ENCODE peak calls at places on chromosomes 6 and 20, in four cellular contexts. B, F, V and T are unnamed samples.

GRCh38 chr20:17680128-17680835 is 1.8 kb downstream of the RRBP1 start:
- DNase-seq in V (peak; percentile 68), B (no peak), F (peak; percentile 81), T (peak; percentile 69)

GRCh38 chr6:30884521-30885480 is 482 bp downstream of the DDR1 start:
- DNase-seq in V (peak; percentile 72), B (no peak), F (no peak), T (peak; percentile 55)

GRCh38 chr6:84847349-84848160 is 83.2 kb upstream of the TBX18 start:
- DNase-seq in B (no peak), V (no peak), F (no peak), T (no peak)

GRCh38 chr20:34111057-34111711 is 859 bp downstream of the EIF2S2 start:
- DNase-seq in F (no peak), B (peak; percentile 10), V (peak; percentile 30), T (peak; percentile 43)

GRCh38 chr6:80333342-80333741 is 226.9 kb downstream of the BCKDHB start:
- DNase-seq in B (no peak), F (no peak), V (no peak), T (no peak)

GRCh38 chr6:11615214-11615602 is 77.7 kb downstream of the TMEM170B start:
- DNase-seq in V (no peak), B (no peak), F (no peak), T (no peak)

GRCh38 chr6:158668707-158669103 is 18.9 kb downstream of the SYTL3 start:
- DNase-seq in F (no peak), B (no peak), V (no peak), T (no peak)

GRCh38 chr6:136103101-136103688 is 146.9 kb downstream of the MTFR2 start:
- DNase-seq in B (no peak), V (no peak), F (no peak), T (no peak)

GRCh38 chr6:133894369-133894768 is 5.5 kb downstream of the TCF21 start:
- DNase-seq in V (no peak), F (no peak), B (no peak), T (no peak)

GRCh38 chr6:108896111-108896661 is 48.0 kb downstream of the ARMC2 start:
- DNase-seq in B (peak; percentile 92), F (no peak), V (no peak), T (no peak)

GRCh38 chr6:77180367-77180766 is 282.9 kb downstream of the HTR1B start:
- DNase-seq in F (no peak), B (no peak), V (no peak), T (no peak)

GRCh38 chr6:6712258-6712978 is 123.9 kb downstream of the LY86 start:
- DNase-seq in B (no peak), V (no peak), F (peak; percentile 64), T (peak; percentile 85)

GRCh38 chr6:155483858-155484257 is 28.2 kb upstream of the NOX3 start:
- DNase-seq in B (no peak), V (no peak), F (no peak), T (no peak)

GRCh38 chr6:123925360-123925759 is 121.7 kb downstream of the NKAIN2 start:
- DNase-seq in F (no peak), B (no peak), V (no peak), T (no peak)

GRCh38 chr20:24681634-24682495 is 212.4 kb downstream of the SYNDIG1 start:
- DNase-seq in V (no peak), B (no peak), F (no peak), T (no peak)

GRCh38 chr6:107600111-107600510 is 110.2 kb downstream of the SOBP start:
- DNase-seq in B (no peak), V (no peak), F (no peak), T (no peak)

GRCh38 chr6:67411036-67411435 is 1224.0 kb upstream of the ADGRB3 start:
- DNase-seq in F (no peak), B (no peak), V (no peak), T (no peak)

DNA sequence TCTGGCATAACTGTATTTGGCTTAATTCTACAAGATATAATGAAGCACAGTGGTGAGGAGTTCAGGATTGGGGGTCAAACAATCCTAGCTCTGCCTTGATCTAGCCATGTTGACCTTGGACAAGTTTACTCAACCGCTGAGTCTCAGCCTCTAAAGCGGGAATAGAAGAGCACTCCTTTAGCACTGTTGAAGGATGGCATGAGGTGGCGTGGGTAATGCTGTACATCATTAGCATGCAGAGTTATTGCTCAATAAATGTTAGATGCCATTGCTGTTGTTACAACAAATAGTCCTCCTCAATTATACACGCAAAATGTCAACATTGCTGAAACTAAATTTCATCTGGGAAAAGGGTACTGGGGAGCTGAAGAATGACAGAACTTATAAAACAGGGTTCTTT is 78.6 kb downstream of the KIF13A start:
- DNase-seq in V (no peak), F (no peak), B (no peak), T (no peak)
- H3K4me1 ChIP-seq in V (peaks cover 5% of the 10 kb centered on the region), F (peaks cover 48% of the 10 kb centered on the region), B (peaks cover 10% of the 10 kb centered on the region), T (peaks cover 19% of the 10 kb centered on the region)

GRCh38 chr6:28606424-28607391 is 81.0 kb downstream of the GPX5 start:
- DNase-seq in V (no peak), F (no peak), B (no peak), T (peak; percentile 35)
- TF ChIP-seq CTCF in V (no peak), F (no peak), B (no peak), T (peak; percentile 14)

GRCh38 chr6:164477126-164477525 is 832.3 kb downstream of the C6orf118 start:
- DNase-seq in V (no peak), F (no peak), B (no peak), T (no peak)

GRCh38 chr6:164477790-164478189 is 831.6 kb downstream of the C6orf118 start:
- DNase-seq in V (no peak), F (no peak), B (no peak), T (no peak)

DNA sequence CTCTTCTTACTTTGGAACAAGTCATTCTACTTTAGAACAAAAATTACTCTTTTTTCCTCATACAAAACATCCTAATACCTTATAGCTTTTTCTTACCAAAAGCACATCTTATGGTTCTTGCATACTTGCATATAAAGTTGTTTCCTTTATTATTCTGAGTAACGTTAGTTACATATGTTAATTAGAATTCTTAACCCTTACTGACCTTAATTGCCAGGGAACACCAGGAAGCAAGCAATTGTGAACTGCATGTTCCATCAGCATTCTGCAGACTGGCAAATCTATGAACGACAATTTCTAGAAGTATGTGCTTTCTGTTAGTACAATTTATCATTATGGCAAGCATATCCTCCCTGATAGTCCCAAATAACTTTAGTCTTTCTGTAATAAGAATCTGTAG is 831.0 kb downstream of the C6orf118 start:
- DNase-seq in B (no peak), V (no peak), F (no peak), T (no peak)
- H3K9me3 ChIP-seq in B (no peaks in the 10 kb centered on the region), V (no peaks in the 10 kb centered on the region), F (peaks cover 7% of the 10 kb centered on the region), T (no peaks in the 10 kb centered on the region)

GRCh38 chr6:125041740-125042459 is 79.7 kb downstream of the RNF217 start:
- DNase-seq in F (no peak), V (no peak), B (no peak), T (no peak)

GRCh38 chr6:125048274-125048673 is 86.0 kb downstream of the RNF217 start:
- DNase-seq in B (no peak), F (no peak), V (no peak), T (no peak)

GRCh38 chr6:125046107-125046925 is 84.1 kb downstream of the RNF217 start:
- DNase-seq in B (no peak), F (no peak), V (no peak), T (no peak)

GRCh38 chr6:125044066-125044465 is 81.8 kb downstream of the RNF217 start:
- DNase-seq in B (no peak), V (no peak), F (no peak), T (no peak)

DNA sequence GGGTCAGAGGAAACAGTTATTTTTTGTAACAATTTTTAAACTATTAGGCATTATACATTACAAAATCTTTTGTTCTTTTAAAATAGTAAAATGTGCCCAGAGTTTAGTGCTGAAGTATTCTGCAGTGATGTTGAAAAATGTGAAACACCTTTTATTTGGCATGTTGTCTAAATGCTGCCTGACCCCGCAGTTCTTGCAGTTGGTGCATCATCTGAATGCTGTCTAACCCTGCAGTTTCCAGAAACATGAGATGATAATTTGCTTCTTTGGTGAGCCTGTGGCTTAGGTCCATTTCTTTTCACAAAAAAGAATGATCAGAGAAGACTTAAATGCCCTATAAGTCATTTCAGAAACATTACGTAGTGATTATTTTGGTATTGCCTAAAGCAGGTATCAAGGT is 82.4 kb downstream of the RNF217 start:
- DNase-seq in V (no peak), B (no peak), F (no peak), T (no peak)
- H3K4me1 ChIP-seq in V (no peaks in the 10 kb centered on the region), B (no peaks in the 10 kb centered on the region), F (no peaks in the 10 kb centered on the region), T (no peaks in the 10 kb centered on the region)

GRCh38 chr6:104483225-104483834 is 376.4 kb downstream of the HACE1 start:
- DNase-seq in V (no peak), F (no peak), B (no peak), T (no peak)
- TF ChIP-seq CTCF in V (no peak), F (peak; percentile 36), B (peak; percentile 27), T (peak; percentile 11)

GRCh38 chr6:167685654-167686053 is 141.1 kb upstream of the AFDN start:
- DNase-seq in F (no peak), B (no peak), V (no peak), T (no peak)
- H3K9me3 ChIP-seq in F (no peaks in the 10 kb centered on the region), B (no peaks in the 10 kb centered on the region), V (no peaks in the 10 kb centered on the region), T (no peaks in the 10 kb centered on the region)

DNA sequence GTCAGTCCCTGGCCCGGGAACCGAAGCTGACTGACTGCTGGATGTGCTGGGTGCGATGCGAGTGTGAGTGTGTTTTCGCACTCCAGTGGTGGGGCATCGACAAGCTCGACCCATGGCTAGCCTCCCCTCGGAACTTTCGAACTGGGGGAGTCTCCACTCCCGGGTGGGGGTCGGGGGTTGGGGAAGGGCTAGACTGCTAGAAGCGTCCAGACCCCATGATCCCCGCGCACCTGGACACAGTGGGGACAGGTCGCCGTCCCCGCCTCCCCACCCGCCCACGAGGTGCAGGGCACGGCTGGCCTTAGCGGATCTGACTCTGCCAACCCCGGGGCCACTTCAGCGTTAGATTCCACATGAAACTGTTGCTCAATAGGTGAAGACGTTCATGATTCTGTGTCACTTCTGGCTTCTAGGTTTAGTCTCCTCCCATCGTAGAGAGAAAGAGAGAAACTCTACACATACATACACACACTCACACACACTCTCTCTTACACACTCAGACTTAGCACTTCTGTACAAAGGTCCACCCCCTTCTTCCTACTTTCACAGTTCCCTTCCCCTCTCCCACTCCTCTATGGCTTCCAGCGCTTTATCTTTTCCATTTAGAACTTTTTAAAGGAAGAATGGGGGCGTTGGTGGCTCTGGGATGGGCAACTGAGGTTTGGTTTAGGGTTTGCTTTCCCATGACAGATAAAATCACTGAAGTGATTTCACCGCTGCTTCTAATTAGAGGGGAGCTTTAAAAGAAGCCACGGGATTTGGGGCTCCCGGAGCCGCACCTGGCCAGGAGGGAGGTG is 5.1 kb upstream of the TFAP2A start:
- DNase-seq in V (no peak), F (no peak), B (no peak), T (no peak)
- H3K4me1 ChIP-seq in V (no peaks in the 10 kb centered on the region), F (peaks cover 12% of the 10 kb centered on the region), B (no peaks in the 10 kb centered on the region), T (peaks cover 31% of the 10 kb centered on the region)

GRCh38 chr20:38941726-38942389 is 15.6 kb downstream of the FAM83D start:
- DNase-seq in F (no peak), V (no peak), B (no peak), T (no peak)
- TF ChIP-seq CTCF in F (no peak), V (no peak), B (no peak), T (no peak)

DNA sequence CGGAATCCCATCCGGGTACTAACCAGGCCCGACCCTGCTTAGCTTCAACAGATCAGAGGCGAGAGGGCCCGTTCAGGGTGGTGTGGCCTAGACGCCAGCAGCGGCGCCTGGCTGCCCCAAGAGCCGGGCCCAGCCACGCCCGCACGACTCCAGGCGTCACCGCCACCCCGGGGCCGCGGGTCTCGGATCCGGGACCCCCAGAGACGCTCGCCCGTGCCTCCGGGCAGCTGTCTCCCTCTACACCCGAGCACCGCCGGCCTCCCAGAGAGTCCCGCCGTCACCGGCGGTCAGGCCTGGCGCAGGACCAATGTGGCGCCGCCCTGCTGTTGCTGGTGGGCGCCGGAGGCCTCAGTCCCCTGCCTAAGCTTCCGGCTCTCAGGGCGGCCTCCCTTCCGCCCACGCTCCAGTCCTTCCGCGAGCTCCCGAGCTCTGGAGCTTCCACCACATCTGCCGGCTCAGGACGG is 441.2 kb upstream of the DEFB115 start:
- DNase-seq in B (no peak), V (no peak), F (peak; percentile 59), T (no peak)
- H3K9me3 ChIP-seq in B (no peaks in the 10 kb centered on the region), V (peaks cover 2% of the 10 kb centered on the region), F (no peaks in the 10 kb centered on the region), T (no peaks in the 10 kb centered on the region)